ENCODE peak calls at places on chromosomes 2 and 18, in nine cellular contexts. One of them, this sample, is unnamed.

GRCh38 chr2:164697688-164698290 is 76.5 kb upstream of the GRB14 start:
- DNase-seq in BJ: no peak
- DNase-seq in H9: no peak
- DNase-seq in T-helper 9 cell: no peak
- DNase-seq in NCI-H1092 treated with DMSO at 0.1 percent for 48 hours: peak
- DNase-seq in HTR-8/SVneo: no peak
- DNase-seq in progenitor cell of endocrine pancreas: no peak
- DNase-seq in naive thymus-derived CD8-positive, alpha-beta T cell: no peak
- DNase-seq in stimulated activated CD8-positive, alpha-beta memory T cell treated with anti-CD3 and anti-CD28 coated beads, Interleukin-4, amount 100 ng/mL, for 24 hours: no peak
- DNase-seq in this sample: no peak

GRCh38 chr2:199946836-199947235 is 8.5 kb downstream of the TYW5 start:
- DNase-seq in H9: no peak
- DNase-seq in stimulated activated CD8-positive, alpha-beta memory T cell treated with anti-CD3 and anti-CD28 coated beads, Interleukin-4, amount 100 ng/mL, for 24 hours: no peak
- DNase-seq in HTR-8/SVneo: no peak
- DNase-seq in progenitor cell of endocrine pancreas: no peak
- DNase-seq in BJ: peak
- DNase-seq in NCI-H1092 treated with DMSO at 0.1 percent for 48 hours: no peak
- DNase-seq in naive thymus-derived CD8-positive, alpha-beta T cell: no peak
- DNase-seq in T-helper 9 cell: no peak
- DNase-seq in this sample: no peak

GRCh38 chr2:113240915-113241911 is 37.5 kb downstream of the PAX8 start:
- DNase-seq in HTR-8/SVneo: peak
- DNase-seq in naive thymus-derived CD8-positive, alpha-beta T cell: no peak
- DNase-seq in BJ: peak
- DNase-seq in T-helper 9 cell: no peak
- DNase-seq in NCI-H1092 treated with DMSO at 0.1 percent for 48 hours: no peak
- DNase-seq in progenitor cell of endocrine pancreas: no peak
- DNase-seq in stimulated activated CD8-positive, alpha-beta memory T cell treated with anti-CD3 and anti-CD28 coated beads, Interleukin-4, amount 100 ng/mL, for 24 hours: peak
- DNase-seq in H9: no peak
- DNase-seq in this sample: no peak

GRCh38 chr18:63970803-63971191 is 916 bp downstream of the SERPINB8 start:
- DNase-seq in naive thymus-derived CD8-positive, alpha-beta T cell: peak
- DNase-seq in T-helper 9 cell: no peak
- DNase-seq in HTR-8/SVneo: peak
- DNase-seq in progenitor cell of endocrine pancreas: peak
- DNase-seq in H9: peak
- DNase-seq in stimulated activated CD8-positive, alpha-beta memory T cell treated with anti-CD3 and anti-CD28 coated beads, Interleukin-4, amount 100 ng/mL, for 24 hours: no peak
- DNase-seq in NCI-H1092 treated with DMSO at 0.1 percent for 48 hours: no peak
- DNase-seq in BJ: no peak
- DNase-seq in this sample: no peak

GRCh38 chr2:44237221-44237620 is 38.1 kb upstream of the SLC3A1 start:
- DNase-seq in HTR-8/SVneo: no peak
- DNase-seq in stimulated activated CD8-positive, alpha-beta memory T cell treated with anti-CD3 and anti-CD28 coated beads, Interleukin-4, amount 100 ng/mL, for 24 hours: peak
- DNase-seq in progenitor cell of endocrine pancreas: no peak
- DNase-seq in T-helper 9 cell: no peak
- DNase-seq in naive thymus-derived CD8-positive, alpha-beta T cell: peak
- DNase-seq in NCI-H1092 treated with DMSO at 0.1 percent for 48 hours: no peak
- DNase-seq in H9: no peak
- DNase-seq in BJ: no peak
- DNase-seq in this sample: no peak

GRCh38 chr2:219759801-219760200 is 132.4 kb downstream of the SLC4A3 start:
- DNase-seq in stimulated activated CD8-positive, alpha-beta memory T cell treated with anti-CD3 and anti-CD28 coated beads, Interleukin-4, amount 100 ng/mL, for 24 hours: no peak
- DNase-seq in naive thymus-derived CD8-positive, alpha-beta T cell: no peak
- DNase-seq in progenitor cell of endocrine pancreas: no peak
- DNase-seq in HTR-8/SVneo: no peak
- DNase-seq in H9: no peak
- DNase-seq in NCI-H1092 treated with DMSO at 0.1 percent for 48 hours: no peak
- DNase-seq in T-helper 9 cell: no peak
- DNase-seq in BJ: no peak
- DNase-seq in this sample: no peak

GRCh38 chr2:36387258-36387916 is 31.8 kb downstream of the CRIM1 start:
- DNase-seq in H9: no peak
- DNase-seq in progenitor cell of endocrine pancreas: no peak
- DNase-seq in NCI-H1092 treated with DMSO at 0.1 percent for 48 hours: no peak
- DNase-seq in naive thymus-derived CD8-positive, alpha-beta T cell: no peak
- DNase-seq in stimulated activated CD8-positive, alpha-beta memory T cell treated with anti-CD3 and anti-CD28 coated beads, Interleukin-4, amount 100 ng/mL, for 24 hours: no peak
- DNase-seq in BJ: no peak
- DNase-seq in HTR-8/SVneo: no peak
- DNase-seq in T-helper 9 cell: no peak
- DNase-seq in this sample: no peak

GRCh38 chr2:149540138-149540537 is 47.4 kb downstream of the MMADHC start:
- DNase-seq in H9: no peak
- DNase-seq in HTR-8/SVneo: no peak
- DNase-seq in naive thymus-derived CD8-positive, alpha-beta T cell: no peak
- DNase-seq in progenitor cell of endocrine pancreas: no peak
- DNase-seq in BJ: no peak
- DNase-seq in NCI-H1092 treated with DMSO at 0.1 percent for 48 hours: no peak
- DNase-seq in stimulated activated CD8-positive, alpha-beta memory T cell treated with anti-CD3 and anti-CD28 coated beads, Interleukin-4, amount 100 ng/mL, for 24 hours: no peak
- DNase-seq in T-helper 9 cell: no peak
- DNase-seq in this sample: no peak

GRCh38 chr2:185381631-185382030 is 357.0 kb upstream of the FSIP2 start:
- DNase-seq in naive thymus-derived CD8-positive, alpha-beta T cell: no peak
- DNase-seq in H9: no peak
- DNase-seq in T-helper 9 cell: no peak
- DNase-seq in NCI-H1092 treated with DMSO at 0.1 percent for 48 hours: no peak
- DNase-seq in progenitor cell of endocrine pancreas: no peak
- DNase-seq in stimulated activated CD8-positive, alpha-beta memory T cell treated with anti-CD3 and anti-CD28 coated beads, Interleukin-4, amount 100 ng/mL, for 24 hours: no peak
- DNase-seq in BJ: no peak
- DNase-seq in HTR-8/SVneo: no peak
- DNase-seq in this sample: no peak

GRCh38 chr18:11124054-11124453 is 25.3 kb downstream of the PIEZO2 start:
- DNase-seq in T-helper 9 cell: no peak
- DNase-seq in HTR-8/SVneo: no peak
- DNase-seq in stimulated activated CD8-positive, alpha-beta memory T cell treated with anti-CD3 and anti-CD28 coated beads, Interleukin-4, amount 100 ng/mL, for 24 hours: no peak
- DNase-seq in BJ: no peak
- DNase-seq in progenitor cell of endocrine pancreas: no peak
- DNase-seq in naive thymus-derived CD8-positive, alpha-beta T cell: no peak
- DNase-seq in NCI-H1092 treated with DMSO at 0.1 percent for 48 hours: no peak
- DNase-seq in H9: no peak
- DNase-seq in this sample: no peak

This sample was measured in stimulated activated naive CD4-positive, alpha-beta T cell.